ENCODE peak calls at places on chromosomes 7 and 10, in four cellular contexts. H is IMR-90, R is K562, J is GM12878. K is an unnamed sample.

GRCh38 chr10:7671121-7671520 is 4.4 kb upstream of the ITIH5 start:
- DNase-seq in H (no peak), R (no peak), J (no peak), K (no peak)

GRCh38 chr10:113751116-113751728 is at the start of gene PLEKHS1:
- DNase-seq in R (no peak), J (no peak), H (no peak), K (no peak)

GRCh38 chr7:46814516-46815250 is 767.2 kb downstream of the TNS3 start:
- DNase-seq in H (no peak), R (no peak), J (no peak), K (no peak)

GRCh38 chr7:77442631-77443420 is 26.7 kb upstream of the GSAP start:
- DNase-seq in H (peak), R (no peak), J (no peak), K (no peak)

GRCh38 chr7:131031100-131031868 is 296.4 kb upstream of the MKLN1 start:
- DNase-seq in J (peak), H (no peak), R (no peak), K (no peak)

GRCh38 chr10:30829921-30830671 is 200.5 kb upstream of the LYZL2 start:
- DNase-seq in H (peak), R (no peak), J (no peak), K (no peak)

GRCh38 chr10:14775656-14776055 is 959 bp upstream of the FAM107B start:
- DNase-seq in R (no peak), H (no peak), J (no peak), K (no peak)

GRCh38 chr10:5343561-5343960 is 21.2 kb upstream of the UCN3 start:
- DNase-seq in R (no peak), J (no peak), H (no peak), K (no peak)

GRCh38 chr10:58942724-58943123 is 233.7 kb upstream of the PHYHIPL start:
- DNase-seq in J (no peak), R (no peak), H (no peak), K (no peak)

GRCh38 chr7:135169141-135169935 is 1.2 kb downstream of the CYREN start:
- DNase-seq in J (no peak), R (peak), H (peak), K (peak)

GRCh38 chr10:114526497-114527238 is 122.4 kb upstream of the AFAP1L2 start:
- DNase-seq in R (no peak), J (peak), H (peak), K (peak)

GRCh38 chr7:90788057-90788456 is 191.9 kb downstream of the CDK14 start:
- DNase-seq in R (no peak), J (no peak), H (peak), K (no peak)

GRCh38 chr10:14322531-14322930 is 8.2 kb downstream of the FRMD4A start:
- DNase-seq in H (no peak), J (no peak), R (no peak), K (no peak)

GRCh38 chr7:98878365-98879197 is at the start of gene TRRAP:
- DNase-seq in H (peak), J (no peak), R (peak), K (peak)

GRCh38 chr10:90269699-90270098 is 568.3 kb downstream of the KIF20B start:
- DNase-seq in J (no peak), R (no peak), H (no peak), K (no peak)

GRCh38 chr7:82347808-82348207 is 95.8 kb downstream of the CACNA2D1 start:
- DNase-seq in J (no peak), H (no peak), R (no peak), K (no peak)

GRCh38 chr10:125840406-125840805 is 17.1 kb downstream of the BCCIP start:
- DNase-seq in R (no peak), H (no peak), J (no peak), K (no peak)

GRCh38 chr10:12484945-12485805 is 135.8 kb downstream of the CAMK1D start:
- DNase-seq in J (peak), H (no peak), R (no peak), K (peak)

GRCh38 chr7:100602889-100603696 is 930 bp downstream of the PCOLCE start:
- DNase-seq in R (peak), J (no peak), H (peak), K (peak)

GRCh38 chr7:148883233-148884048 is 650 bp downstream of the EZH2 start:
- DNase-seq in H (no peak), J (no peak), R (peak), K (peak)

GRCh38 chr10:79046326-79046725 is 22.4 kb upstream of the ZMIZ1 start:
- DNase-seq in J (no peak), R (no peak), H (no peak), K (no peak)
- H2AFZ ChIP-seq in J (no peak), R (no peak), H (no peak), K (no peak)

GRCh38 chr10:132037676-132037975 is 28.1 kb upstream of the JAKMIP3 start:
- DNase-seq in J (no peak), H (no peak), R (no peak), K (no peak)

GRCh38 chr10:132035476-132035875 is 30.3 kb upstream of the JAKMIP3 start:
- DNase-seq in R (no peak), H (no peak), J (no peak), K (no peak)

GRCh38 chr10:132036153-132036886 is 29.4 kb upstream of the JAKMIP3 start:
- DNase-seq in H (no peak), J (no peak), R (no peak), K (peak)

GRCh38 chr10:132039371-132039770 is 26.4 kb upstream of the JAKMIP3 start:
- DNase-seq in H (no peak), R (no peak), J (no peak), K (no peak)

GRCh38 chr10:132036887-132037675 is 28.7 kb upstream of the JAKMIP3 start:
- DNase-seq in H (no peak), J (no peak), R (no peak), K (peak)
- TF ChIP-seq RAD21 in H (no peak), J (no peak), R (no peak), K (peak)

DNA sequence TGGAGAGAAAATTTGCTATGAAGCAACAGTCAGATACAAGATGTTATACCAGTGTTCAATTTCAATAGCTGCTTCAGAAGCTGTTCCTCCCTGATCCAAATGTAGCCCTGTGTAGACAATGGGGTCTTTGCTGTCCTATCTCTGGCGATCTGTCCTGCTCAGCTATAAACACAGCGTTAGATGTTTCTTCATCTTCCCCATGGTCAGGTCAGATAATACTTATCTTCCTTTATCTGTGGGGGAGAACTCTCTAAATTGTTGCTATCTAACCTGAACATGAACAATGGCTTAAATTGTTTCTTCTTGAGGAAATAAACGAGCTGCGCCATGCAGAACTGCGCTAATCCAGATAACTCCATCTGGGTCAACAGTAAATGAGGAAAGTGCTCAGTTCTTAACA is 15.6 kb upstream of the KIAA1217 start:
- DNase-seq in R (no peak), H (no peak), J (no peak), K (no peak)
- TF ChIP-seq CHD1 in R (no peak), H (no peak), J (no peak), K (no peak)

GRCh38 chr7:41700044-41700471 is 2.8 kb downstream of the INHBA start:
- DNase-seq in R (no peak), H (peak), J (no peak), K (peak)

GRCh38 chr7:41698726-41699125 is 4.2 kb downstream of the INHBA start:
- DNase-seq in H (peak), R (no peak), J (no peak), K (no peak)

GRCh38 chr7:41696323-41696916 is 6.5 kb downstream of the INHBA start:
- DNase-seq in R (peak), J (no peak), H (peak), K (peak)

GRCh38 chr7:41699532-41699931 is 3.4 kb downstream of the INHBA start:
- DNase-seq in J (no peak), H (peak), R (no peak), K (no peak)

DNA sequence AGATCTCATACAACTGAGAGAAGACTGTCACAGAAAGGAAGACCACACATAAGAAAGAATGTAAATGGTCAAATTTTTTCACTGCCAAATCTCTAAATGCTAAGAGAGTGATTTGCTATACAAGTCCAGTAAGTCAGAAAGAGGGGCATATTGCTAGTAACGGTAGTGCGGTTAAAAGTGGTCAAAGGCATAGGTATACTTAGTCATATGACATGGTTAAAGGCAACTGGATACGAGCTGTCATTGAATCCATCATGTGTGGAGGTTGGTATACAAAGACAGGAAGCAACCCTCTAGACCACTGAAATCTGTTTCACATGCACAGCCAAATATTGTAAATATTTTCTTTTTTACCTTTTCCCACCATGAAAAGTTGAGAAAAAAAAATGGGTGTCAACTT is 4.8 kb downstream of the INHBA start:
- DNase-seq in R (no peak), J (no peak), H (peak), K (no peak)
- H2AFZ ChIP-seq in R (no peak), J (no peak), H (no peak), K (no peak)

GRCh38 chr10:103929396-103929921 is 11.5 kb upstream of the STN1 start:
- DNase-seq in R (no peak), H (no peak), J (no peak), K (no peak)
- TF ChIP-seq RAD21 in R (no peak), H (no peak), J (no peak), K (no peak)

GRCh38 chr7:94655562-94655883 is 410 bp downstream of the SGCE start:
- DNase-seq in R (no peak), J (no peak), H (no peak), K (no peak)

GRCh38 chr7:94656925-94657731 is 1.2 kb upstream of the SGCE start:
- DNase-seq in J (no peak), H (peak), R (no peak), K (no peak)

GRCh38 chr7:94654764-94655561 is 970 bp downstream of the SGCE start:
- DNase-seq in R (no peak), H (peak), J (no peak), K (peak)

GRCh38 chr7:94656658-94656924 is 658 bp upstream of the SGCE start:
- DNase-seq in H (no peak), J (no peak), R (no peak), K (no peak)

GRCh38 chr7:94655884-94656657 is at the start of gene SGCE:
- DNase-seq in H (peak), R (peak), J (peak), K (peak)
- TF ChIP-seq CHD1 in H (no peak), R (no peak), J (no peak), K (no peak)

DNA sequence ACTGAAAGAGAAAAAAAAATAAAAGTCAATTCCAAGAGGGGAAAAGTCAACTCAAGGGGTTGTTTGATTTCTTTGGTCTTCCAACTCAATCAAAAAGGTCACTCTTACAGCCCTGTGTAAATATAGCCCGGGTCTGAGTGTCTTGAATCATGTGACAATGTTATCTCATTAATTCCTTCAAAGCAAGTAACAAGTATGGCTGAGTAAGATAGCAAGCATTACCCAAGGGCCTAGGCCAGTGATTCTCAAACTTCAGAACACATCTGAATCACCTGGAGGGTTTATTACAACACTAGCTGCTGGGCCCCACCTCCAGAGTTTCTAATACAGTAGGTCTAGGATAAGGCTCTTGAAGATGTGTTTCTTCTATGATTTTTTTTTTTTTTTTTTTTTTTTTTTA is 125.0 kb downstream of the PRLHR start:
- DNase-seq in H (no peak), R (peak), J (no peak), K (no peak)
- H2AFZ ChIP-seq in H (no peak), R (no peak), J (no peak), K (no peak)

GRCh38 chr10:69651362-69651761 is 21.3 kb downstream of the FAM241B start:
- DNase-seq in H (no peak), R (no peak), J (no peak), K (no peak)

GRCh38 chr10:69652857-69653199 is 22.8 kb downstream of the FAM241B start:
- DNase-seq in J (no peak), R (no peak), H (no peak), K (no peak)

GRCh38 chr10:69652111-69652856 is 22.2 kb downstream of the FAM241B start:
- DNase-seq in J (no peak), H (no peak), R (no peak), K (no peak)

GRCh38 chr10:69649771-69650550 is 19.9 kb downstream of the FAM241B start:
- DNase-seq in H (no peak), R (no peak), J (no peak), K (no peak)

DNA sequence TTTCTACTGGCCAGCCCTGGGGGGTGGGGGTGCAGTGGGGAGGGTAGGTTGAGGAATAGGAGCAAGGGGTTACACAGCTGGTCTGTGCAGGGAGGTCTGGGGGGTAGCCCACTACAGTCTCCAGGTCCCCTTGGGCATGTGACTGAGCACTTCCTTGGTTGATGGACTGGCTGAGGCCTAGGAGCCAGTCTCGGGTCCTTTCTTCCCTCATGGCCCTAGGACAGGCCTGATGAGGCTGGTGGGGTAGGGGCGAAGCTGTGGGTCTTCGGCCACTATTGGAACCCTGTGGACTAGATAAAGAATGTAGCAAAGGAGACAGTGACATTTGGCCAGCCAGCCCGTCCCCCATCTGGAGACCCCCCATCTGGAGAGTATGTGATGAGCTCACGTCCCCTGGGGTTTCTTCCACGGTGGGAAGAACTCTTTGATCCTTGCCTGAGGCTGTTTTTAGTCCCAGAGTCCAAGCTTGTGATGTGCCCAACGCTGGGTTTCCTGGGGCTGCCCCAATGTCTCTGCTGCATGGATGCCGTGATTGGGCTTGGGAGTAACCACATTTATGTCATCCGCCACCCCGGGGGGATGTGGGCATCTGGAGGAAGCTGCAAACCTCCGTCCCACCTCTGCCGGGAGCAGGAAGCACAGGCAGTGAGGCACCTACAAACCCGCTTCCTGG is 20.7 kb downstream of the FAM241B start:
- DNase-seq in H (no peak), J (no peak), R (no peak), K (no peak)
- TF ChIP-seq RAD21 in H (no peak), J (no peak), R (no peak), K (no peak)

K was measured in H1.